ENCODE peak calls at places on chromosomes 16 and 17, in ten cellular contexts. Z is heart left ventricle, J is pancreas, G is tibial artery, C is uterus, D is gastrocnemius medialis, I is body of pancreas, K is left ventricle myocardium inferior, P is GM12878, M is psoas muscle. A is an unnamed sample. For H3K4me1 and H3K27me3, the result is how much of the 10 kb centered on the place peaks cover.

GRCh38 chr16:70267516-70267915 is 15.8 kb upstream of the EXOSC6 start:
- DNase-seq in Z (no peak), J (no peak), G (peak), C (no peak), D (no peak), I (no peak), K (no peak), P (no peak), M (peak), A (no peak)

GRCh38 chr17:66423436-66423922 is 121.1 kb downstream of the PRKCA start:
- DNase-seq in Z (no peak), J (no peak), G (no peak), C (no peak), D (no peak), I (no peak), K (no peak), P (no peak), M (no peak), A (no peak)

GRCh38 chr17:73711184-73711583 is 66.9 kb upstream of the SDK2 start:
- DNase-seq in Z (no peak), J (no peak), G (no peak), C (no peak), D (no peak), I (no peak), K (no peak), P (peak), M (no peak), A (no peak)

GRCh38 chr16:85372627-85373372 is 240.3 kb upstream of the GSE1 start:
- DNase-seq in Z (no peak), J (no peak), G (peak), C (no peak), D (peak), I (no peak), K (no peak), P (no peak), M (peak), A (no peak)

GRCh38 chr17:69117855-69118758 is 23.6 kb downstream of the ABCA6 start:
- DNase-seq in Z (no peak), J (no peak), G (no peak), C (no peak), D (no peak), I (no peak), K (no peak), P (peak), M (no peak), A (no peak)

GRCh38 chr17:81523139-81524062 is 4.8 kb upstream of the FSCN2 start:
- DNase-seq in Z (peak), J (peak), G (peak), C (no peak), D (no peak), I (no peak), K (no peak), P (no peak), M (no peak), A (no peak)

GRCh38 chr16:66503030-66503429 is 46.9 kb downstream of the TK2 start:
- DNase-seq in Z (peak), J (no peak), G (peak), C (peak), D (peak), I (no peak), K (peak), P (no peak), M (no peak), A (no peak)

GRCh38 chr16:69077251-69077650 is 28.2 kb upstream of the HAS3 start:
- DNase-seq in Z (no peak), J (no peak), G (no peak), C (no peak), D (no peak), I (no peak), K (no peak), P (no peak), M (no peak), A (no peak)

GRCh38 chr16:56512025-56512424 is 7.8 kb downstream of the BBS2 start:
- DNase-seq in Z (no peak), J (no peak), G (no peak), C (no peak), D (no peak), I (no peak), K (no peak), P (no peak), M (no peak), A (no peak)

GRCh38 chr17:70050192-70050591 is 24.8 kb upstream of the KCNJ16 start:
- DNase-seq in Z (no peak), J (no peak), G (no peak), C (no peak), D (no peak), I (no peak), K (no peak), P (no peak), M (no peak), A (no peak)

GRCh38 chr17:7173687-7174602 is 5.2 kb downstream of the ASGR1 start:
- DNase-seq in Z (peak), J (peak), G (peak), C (no peak), D (peak), I (peak), K (peak), P (no peak), M (peak), A (peak)

GRCh38 chr16:87376660-87377059 is 6.9 kb downstream of the FBXO31 start:
- DNase-seq in Z (peak), J (no peak), G (no peak), C (no peak), D (no peak), I (no peak), K (no peak), P (no peak), M (peak), A (no peak)
- H3K4me1 ChIP-seq in Z (under half), J (under half), G (under half), C (under half), D (half or more), I (under half), K (half or more), P (under half), M (half or more), A (under half)

GRCh38 chr17:9383828-9384227 is 191.8 kb downstream of the STX8 start:
- DNase-seq in Z (no peak), J (no peak), G (no peak), C (no peak), D (no peak), I (no peak), K (no peak), P (no peak), M (no peak), A (no peak)

GRCh38 chr17:9381068-9381467 is 194.6 kb downstream of the STX8 start:
- DNase-seq in Z (no peak), J (no peak), G (no peak), C (no peak), D (no peak), I (no peak), K (no peak), P (no peak), M (no peak), A (no peak)

GRCh38 chr17:9389116-9389515 is 186.5 kb downstream of the STX8 start:
- DNase-seq in Z (no peak), J (no peak), G (no peak), C (no peak), D (no peak), I (peak), K (no peak), P (peak), M (no peak), A (peak)

DNA sequence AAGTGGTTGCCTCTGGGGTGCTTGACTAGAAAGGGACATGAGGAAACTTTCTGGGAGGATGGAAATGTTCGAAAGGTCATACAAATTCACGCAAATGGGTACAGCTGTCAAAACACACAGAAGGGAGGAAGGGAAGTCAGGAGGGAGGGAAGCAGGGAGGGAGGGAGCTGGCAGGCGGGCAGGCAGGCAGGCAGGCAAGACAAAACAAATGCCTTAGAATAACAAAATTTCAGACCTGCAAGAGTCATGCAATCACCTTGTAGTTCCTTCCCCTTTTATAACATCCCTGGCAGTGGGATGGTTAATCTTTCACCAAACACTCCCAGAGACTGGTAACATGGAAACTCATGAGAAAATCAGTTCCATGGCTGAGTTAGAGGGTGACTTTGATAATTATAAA is 189.2 kb downstream of the STX8 start:
- DNase-seq in Z (no peak), J (no peak), G (no peak), C (no peak), D (no peak), I (no peak), K (no peak), P (no peak), M (no peak), A (no peak)
- TF ChIP-seq CTCF in Z (no peak), J (no peak), G (no peak), C (no peak), D (no peak), I (no peak), K (no peak), P (no peak), M (no peak), A (no peak)

GRCh38 chr17:55664287-55664686 is 58.4 kb downstream of the TMEM100 start:
- DNase-seq in Z (no peak), J (no peak), G (no peak), C (no peak), D (no peak), I (no peak), K (no peak), P (peak), M (no peak), A (no peak)
- H3K27me3 ChIP-seq in Z (under half), J (under half), G (under half), C (under half), D (under half), I (under half), K (under half), P (under half), M (under half), A (under half)

GRCh38 chr17:44983563-44983962 is 15.5 kb upstream of the C1QL1 start:
- DNase-seq in Z (peak), J (no peak), G (no peak), C (no peak), D (peak), I (no peak), K (peak), P (no peak), M (no peak), A (no peak)

GRCh38 chr17:44979426-44980273 is 11.5 kb upstream of the C1QL1 start:
- DNase-seq in Z (no peak), J (no peak), G (no peak), C (peak), D (no peak), I (peak), K (peak), P (no peak), M (no peak), A (no peak)

GRCh38 chr17:44981221-44981968 is 13.3 kb upstream of the C1QL1 start:
- DNase-seq in Z (no peak), J (no peak), G (no peak), C (no peak), D (no peak), I (peak), K (no peak), P (no peak), M (no peak), A (no peak)

GRCh38 chr17:44978807-44979206 is 10.7 kb upstream of the C1QL1 start:
- DNase-seq in Z (no peak), J (no peak), G (no peak), C (no peak), D (no peak), I (no peak), K (no peak), P (no peak), M (no peak), A (no peak)

DNA sequence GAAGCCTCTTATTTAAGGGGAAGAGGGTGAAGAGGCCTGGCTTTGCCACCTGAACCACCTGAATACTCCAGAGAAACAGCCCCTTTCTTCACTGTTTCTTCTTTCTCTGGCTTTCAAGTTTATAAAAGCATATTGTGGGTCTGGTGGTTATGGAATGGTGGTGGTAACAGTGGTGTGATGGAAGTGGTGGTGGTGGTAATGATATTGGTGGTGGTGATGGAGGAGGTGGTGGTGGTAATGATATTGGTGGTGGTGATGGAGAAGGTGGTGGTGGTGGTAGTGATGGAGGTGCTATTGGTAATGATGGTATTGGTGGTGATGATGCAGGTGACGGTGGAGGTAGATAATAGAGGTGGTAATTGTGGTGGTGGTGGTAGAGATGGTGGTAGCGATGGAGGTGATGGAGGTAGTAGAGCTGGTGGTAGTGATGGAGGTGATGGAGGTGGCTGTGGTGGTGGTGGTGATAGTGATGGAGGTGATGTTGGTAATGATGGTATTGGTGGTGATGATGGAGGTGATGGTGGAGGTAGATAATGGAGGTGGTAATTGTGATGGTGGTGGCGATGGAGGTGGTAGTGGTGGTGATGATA is 14.1 kb upstream of the C1QL1 start:
- DNase-seq in Z (no peak), J (no peak), G (no peak), C (no peak), D (no peak), I (no peak), K (no peak), P (no peak), M (no peak), A (no peak)
- H3K4me1 ChIP-seq in Z (under half), J (under half), G (under half), C (under half), D (under half), I (under half), K (half or more), P (under half), M (under half), A (under half)

A was measured in lung.